ENCODE peak calls at places on chromosomes 11 and 22, in seven cellular contexts. H, Z, X, U, S, P and Q are unnamed samples.

GRCh38 chr11:14974723-14975587 is 2.8 kb upstream of the CALCA start:
- DNase-seq in U (no peak), S (peak; percentile 19), X (peak; percentile 62), H (peak; percentile 49), Z (no peak), P (peak; percentile 57), Q (no peak)

GRCh38 chr11:363948-364761 is 5.1 kb upstream of the B4GALNT4 start:
- DNase-seq in X (no peak), P (no peak), U (peak; percentile 74), H (peak; percentile 78), Z (peak; percentile 31), S (no peak), Q (no peak)

GRCh38 chr22:31646186-31647019 is 15.6 kb downstream of the PISD start:
- DNase-seq in U (no peak), Z (no peak), H (no peak), X (peak; percentile 17), S (peak; percentile 52), P (no peak), Q (peak; percentile 72)

GRCh38 chr22:46547179-46547882 is 9.9 kb upstream of the CELSR1 start:
- DNase-seq in X (peak; percentile 85), H (no peak), U (no peak), P (peak; percentile 75), S (peak; percentile 80), Z (no peak), Q (peak; percentile 61)

GRCh38 chr22:36860821-36861659 is at the start of gene NCF4:
- DNase-seq in X (peak; percentile 92), H (peak; percentile 57), S (no peak), P (peak; percentile 69), U (no peak), Z (no peak), Q (no peak)

GRCh38 chr22:50672041-50672440 is 582 bp upstream of the SHANK3 start:
- DNase-seq in P (no peak), S (no peak), H (no peak), U (no peak), X (no peak), Z (no peak), Q (no peak)

GRCh38 chr11:63459586-63459985 is 31.4 kb downstream of the PLAAT5 start:
- DNase-seq in Z (no peak), U (no peak), S (no peak), P (no peak), X (no peak), H (no peak), Q (no peak)

GRCh38 chr22:43693245-43693644 is 118.9 kb downstream of the EFCAB6 start:
- DNase-seq in S (no peak), H (no peak), X (no peak), P (no peak), U (no peak), Z (no peak), Q (no peak)

GRCh38 chr11:121595717-121596156 is 143.0 kb upstream of the SORL1-AS1 start:
- DNase-seq in H (no peak), S (peak; percentile 98), Z (no peak), P (no peak), X (peak; percentile 82), U (no peak), Q (peak; percentile 97)

GRCh38 chr22:23806837-23807236 is 20.1 kb downstream of the SMARCB1 start:
- DNase-seq in S (no peak), H (no peak), U (no peak), X (no peak), P (no peak), Z (no peak), Q (no peak)

GRCh38 chr11:82085493-82085892 is 648.2 kb downstream of the FAM181B start:
- DNase-seq in U (no peak), S (no peak), Z (no peak), X (no peak), H (no peak), P (no peak), Q (no peak)